ENCODE peak calls at places on chromosomes 7 and 10, in nine cellular contexts. One of them, this sample, is unnamed.

GRCh38 chr7:101465576-101466196 is 103.0 kb downstream of the COL26A1 start:
- DNase-seq in NCI-H510A treated with DMSO at 0.1 percent for 48 hours: no peak
- DNase-seq in activated naive CD4-positive, alpha-beta T cell treated with anti-CD3 and anti-CD28 coated beads, Interleukin-2, amount 10 ng/mL, durations not matched to agents 7 days and 5 days: peak; percentile 57
- DNase-seq in stimulated activated CD4-positive, alpha-beta T cell treated with anti-CD3 and anti-CD28 coated beads, Interleukin-2, amount 100 ng/mL, for 4 hours: no peak
- DNase-seq in activated CD8-positive, alpha-beta memory T cell treated with anti-CD3 and anti-CD28 coated beads, Interleukin-2, amount 50 U/mL, for 4 hours: no peak
- DNase-seq in left ventricle myocardium superior: no peak
- DNase-seq in CD4-positive, alpha-beta T cell: no peak
- DNase-seq in iris pigment epithelial cell: peak; percentile 9
- DNase-seq in activated T-helper 1 cell treated with Interleukin-2 at 50 U/mL for 16 hours: no peak
- DNase-seq in this sample: no peak

GRCh38 chr7:27850531-27850930 is 110.6 kb downstream of the TAX1BP1 start:
- DNase-seq in activated T-helper 1 cell treated with Interleukin-2 at 50 U/mL for 16 hours: no peak
- DNase-seq in left ventricle myocardium superior: no peak
- DNase-seq in CD4-positive, alpha-beta T cell: no peak
- DNase-seq in iris pigment epithelial cell: no peak
- DNase-seq in activated CD8-positive, alpha-beta memory T cell treated with anti-CD3 and anti-CD28 coated beads, Interleukin-2, amount 50 U/mL, for 4 hours: no peak
- DNase-seq in stimulated activated CD4-positive, alpha-beta T cell treated with anti-CD3 and anti-CD28 coated beads, Interleukin-2, amount 100 ng/mL, for 4 hours: no peak
- DNase-seq in NCI-H510A treated with DMSO at 0.1 percent for 48 hours: no peak
- DNase-seq in activated naive CD4-positive, alpha-beta T cell treated with anti-CD3 and anti-CD28 coated beads, Interleukin-2, amount 10 ng/mL, durations not matched to agents 7 days and 5 days: no peak
- DNase-seq in this sample: no peak

GRCh38 chr7:44131173-44132009 is 8.0 kb upstream of the POLD2 start:
- DNase-seq in NCI-H510A treated with DMSO at 0.1 percent for 48 hours: peak; percentile 41
- DNase-seq in stimulated activated CD4-positive, alpha-beta T cell treated with anti-CD3 and anti-CD28 coated beads, Interleukin-2, amount 100 ng/mL, for 4 hours: no peak
- DNase-seq in left ventricle myocardium superior: peak; percentile 48
- DNase-seq in activated T-helper 1 cell treated with Interleukin-2 at 50 U/mL for 16 hours: no peak
- DNase-seq in activated CD8-positive, alpha-beta memory T cell treated with anti-CD3 and anti-CD28 coated beads, Interleukin-2, amount 50 U/mL, for 4 hours: no peak
- DNase-seq in activated naive CD4-positive, alpha-beta T cell treated with anti-CD3 and anti-CD28 coated beads, Interleukin-2, amount 10 ng/mL, durations not matched to agents 7 days and 5 days: no peak
- DNase-seq in iris pigment epithelial cell: peak; percentile 8
- DNase-seq in CD4-positive, alpha-beta T cell: no peak
- DNase-seq in this sample: no peak

GRCh38 chr10:70760271-70760787 is 24.8 kb downstream of the TBATA start:
- DNase-seq in activated naive CD4-positive, alpha-beta T cell treated with anti-CD3 and anti-CD28 coated beads, Interleukin-2, amount 10 ng/mL, durations not matched to agents 7 days and 5 days: no peak
- DNase-seq in stimulated activated CD4-positive, alpha-beta T cell treated with anti-CD3 and anti-CD28 coated beads, Interleukin-2, amount 100 ng/mL, for 4 hours: no peak
- DNase-seq in left ventricle myocardium superior: no peak
- DNase-seq in CD4-positive, alpha-beta T cell: no peak
- DNase-seq in NCI-H510A treated with DMSO at 0.1 percent for 48 hours: no peak
- DNase-seq in activated CD8-positive, alpha-beta memory T cell treated with anti-CD3 and anti-CD28 coated beads, Interleukin-2, amount 50 U/mL, for 4 hours: no peak
- DNase-seq in activated T-helper 1 cell treated with Interleukin-2 at 50 U/mL for 16 hours: no peak
- DNase-seq in iris pigment epithelial cell: no peak
- DNase-seq in this sample: no peak

GRCh38 chr10:96222441-96222840 is 48.9 kb downstream of the BLNK start:
- DNase-seq in CD4-positive, alpha-beta T cell: no peak
- DNase-seq in stimulated activated CD4-positive, alpha-beta T cell treated with anti-CD3 and anti-CD28 coated beads, Interleukin-2, amount 100 ng/mL, for 4 hours: no peak
- DNase-seq in activated T-helper 1 cell treated with Interleukin-2 at 50 U/mL for 16 hours: no peak
- DNase-seq in activated CD8-positive, alpha-beta memory T cell treated with anti-CD3 and anti-CD28 coated beads, Interleukin-2, amount 50 U/mL, for 4 hours: no peak
- DNase-seq in iris pigment epithelial cell: no peak
- DNase-seq in left ventricle myocardium superior: no peak
- DNase-seq in activated naive CD4-positive, alpha-beta T cell treated with anti-CD3 and anti-CD28 coated beads, Interleukin-2, amount 10 ng/mL, durations not matched to agents 7 days and 5 days: no peak
- DNase-seq in NCI-H510A treated with DMSO at 0.1 percent for 48 hours: no peak
- DNase-seq in this sample: no peak

GRCh38 chr10:43265799-43266721 is 805 bp downstream of the RASGEF1A start:
- DNase-seq in activated T-helper 1 cell treated with Interleukin-2 at 50 U/mL for 16 hours: peak; percentile 38
- DNase-seq in stimulated activated CD4-positive, alpha-beta T cell treated with anti-CD3 and anti-CD28 coated beads, Interleukin-2, amount 100 ng/mL, for 4 hours: peak; percentile 23
- DNase-seq in iris pigment epithelial cell: no peak
- DNase-seq in CD4-positive, alpha-beta T cell: peak; percentile 38
- DNase-seq in left ventricle myocardium superior: peak; percentile 53
- DNase-seq in NCI-H510A treated with DMSO at 0.1 percent for 48 hours: no peak
- DNase-seq in activated CD8-positive, alpha-beta memory T cell treated with anti-CD3 and anti-CD28 coated beads, Interleukin-2, amount 50 U/mL, for 4 hours: peak; percentile 43
- DNase-seq in activated naive CD4-positive, alpha-beta T cell treated with anti-CD3 and anti-CD28 coated beads, Interleukin-2, amount 10 ng/mL, durations not matched to agents 7 days and 5 days: peak; percentile 71
- DNase-seq in this sample: peak; percentile 45

GRCh38 chr7:159141660-159142059 is 3.0 kb downstream of the VIPR2 start:
- DNase-seq in CD4-positive, alpha-beta T cell: no peak
- DNase-seq in NCI-H510A treated with DMSO at 0.1 percent for 48 hours: no peak
- DNase-seq in activated CD8-positive, alpha-beta memory T cell treated with anti-CD3 and anti-CD28 coated beads, Interleukin-2, amount 50 U/mL, for 4 hours: no peak
- DNase-seq in activated naive CD4-positive, alpha-beta T cell treated with anti-CD3 and anti-CD28 coated beads, Interleukin-2, amount 10 ng/mL, durations not matched to agents 7 days and 5 days: no peak
- DNase-seq in activated T-helper 1 cell treated with Interleukin-2 at 50 U/mL for 16 hours: no peak
- DNase-seq in iris pigment epithelial cell: no peak
- DNase-seq in stimulated activated CD4-positive, alpha-beta T cell treated with anti-CD3 and anti-CD28 coated beads, Interleukin-2, amount 100 ng/mL, for 4 hours: no peak
- DNase-seq in left ventricle myocardium superior: peak; percentile 57
- DNase-seq in this sample: no peak

GRCh38 chr7:28758186-28758585 is 199.9 kb downstream of the TRIL start:
- DNase-seq in activated CD8-positive, alpha-beta memory T cell treated with anti-CD3 and anti-CD28 coated beads, Interleukin-2, amount 50 U/mL, for 4 hours: no peak
- DNase-seq in stimulated activated CD4-positive, alpha-beta T cell treated with anti-CD3 and anti-CD28 coated beads, Interleukin-2, amount 100 ng/mL, for 4 hours: no peak
- DNase-seq in activated naive CD4-positive, alpha-beta T cell treated with anti-CD3 and anti-CD28 coated beads, Interleukin-2, amount 10 ng/mL, durations not matched to agents 7 days and 5 days: no peak
- DNase-seq in left ventricle myocardium superior: no peak
- DNase-seq in activated T-helper 1 cell treated with Interleukin-2 at 50 U/mL for 16 hours: no peak
- DNase-seq in NCI-H510A treated with DMSO at 0.1 percent for 48 hours: no peak
- DNase-seq in CD4-positive, alpha-beta T cell: no peak
- DNase-seq in iris pigment epithelial cell: no peak
- DNase-seq in this sample: no peak

GRCh38 chr7:141003172-141004080 is 11.3 kb downstream of the MRPS33 start:
- DNase-seq in NCI-H510A treated with DMSO at 0.1 percent for 48 hours: no peak
- DNase-seq in iris pigment epithelial cell: no peak
- DNase-seq in activated naive CD4-positive, alpha-beta T cell treated with anti-CD3 and anti-CD28 coated beads, Interleukin-2, amount 10 ng/mL, durations not matched to agents 7 days and 5 days: no peak
- DNase-seq in stimulated activated CD4-positive, alpha-beta T cell treated with anti-CD3 and anti-CD28 coated beads, Interleukin-2, amount 100 ng/mL, for 4 hours: no peak
- DNase-seq in activated T-helper 1 cell treated with Interleukin-2 at 50 U/mL for 16 hours: no peak
- DNase-seq in activated CD8-positive, alpha-beta memory T cell treated with anti-CD3 and anti-CD28 coated beads, Interleukin-2, amount 50 U/mL, for 4 hours: no peak
- DNase-seq in left ventricle myocardium superior: no peak
- DNase-seq in CD4-positive, alpha-beta T cell: no peak
- DNase-seq in this sample: no peak

GRCh38 chr10:75404335-75405200 is 3.0 kb upstream of the ZNF503 start:
- DNase-seq in activated T-helper 1 cell treated with Interleukin-2 at 50 U/mL for 16 hours: no peak
- DNase-seq in stimulated activated CD4-positive, alpha-beta T cell treated with anti-CD3 and anti-CD28 coated beads, Interleukin-2, amount 100 ng/mL, for 4 hours: no peak
- DNase-seq in left ventricle myocardium superior: peak; percentile 45
- DNase-seq in activated naive CD4-positive, alpha-beta T cell treated with anti-CD3 and anti-CD28 coated beads, Interleukin-2, amount 10 ng/mL, durations not matched to agents 7 days and 5 days: no peak
- DNase-seq in NCI-H510A treated with DMSO at 0.1 percent for 48 hours: peak; percentile 66
- DNase-seq in CD4-positive, alpha-beta T cell: no peak
- DNase-seq in activated CD8-positive, alpha-beta memory T cell treated with anti-CD3 and anti-CD28 coated beads, Interleukin-2, amount 50 U/mL, for 4 hours: no peak
- DNase-seq in iris pigment epithelial cell: no peak
- DNase-seq in this sample: no peak

GRCh38 chr10:48361201-48361600 is 54.7 kb downstream of the MAPK8 start:
- DNase-seq in CD4-positive, alpha-beta T cell: no peak
- DNase-seq in stimulated activated CD4-positive, alpha-beta T cell treated with anti-CD3 and anti-CD28 coated beads, Interleukin-2, amount 100 ng/mL, for 4 hours: no peak
- DNase-seq in activated naive CD4-positive, alpha-beta T cell treated with anti-CD3 and anti-CD28 coated beads, Interleukin-2, amount 10 ng/mL, durations not matched to agents 7 days and 5 days: no peak
- DNase-seq in activated CD8-positive, alpha-beta memory T cell treated with anti-CD3 and anti-CD28 coated beads, Interleukin-2, amount 50 U/mL, for 4 hours: no peak
- DNase-seq in activated T-helper 1 cell treated with Interleukin-2 at 50 U/mL for 16 hours: no peak
- DNase-seq in iris pigment epithelial cell: no peak
- DNase-seq in NCI-H510A treated with DMSO at 0.1 percent for 48 hours: no peak
- DNase-seq in left ventricle myocardium superior: no peak
- DNase-seq in this sample: no peak

GRCh38 chr10:34346516-34347150 is 468.5 kb downstream of the PARD3 start:
- DNase-seq in stimulated activated CD4-positive, alpha-beta T cell treated with anti-CD3 and anti-CD28 coated beads, Interleukin-2, amount 100 ng/mL, for 4 hours: no peak
- DNase-seq in iris pigment epithelial cell: peak; percentile 41
- DNase-seq in activated T-helper 1 cell treated with Interleukin-2 at 50 U/mL for 16 hours: no peak
- DNase-seq in NCI-H510A treated with DMSO at 0.1 percent for 48 hours: no peak
- DNase-seq in activated naive CD4-positive, alpha-beta T cell treated with anti-CD3 and anti-CD28 coated beads, Interleukin-2, amount 10 ng/mL, durations not matched to agents 7 days and 5 days: no peak
- DNase-seq in CD4-positive, alpha-beta T cell: no peak
- DNase-seq in activated CD8-positive, alpha-beta memory T cell treated with anti-CD3 and anti-CD28 coated beads, Interleukin-2, amount 50 U/mL, for 4 hours: no peak
- DNase-seq in left ventricle myocardium superior: no peak
- DNase-seq in this sample: no peak

GRCh38 chr7:110650313-110650712 is 440.6 kb upstream of the LRRN3 start:
- DNase-seq in activated naive CD4-positive, alpha-beta T cell treated with anti-CD3 and anti-CD28 coated beads, Interleukin-2, amount 10 ng/mL, durations not matched to agents 7 days and 5 days: no peak
- DNase-seq in iris pigment epithelial cell: no peak
- DNase-seq in NCI-H510A treated with DMSO at 0.1 percent for 48 hours: no peak
- DNase-seq in activated CD8-positive, alpha-beta memory T cell treated with anti-CD3 and anti-CD28 coated beads, Interleukin-2, amount 50 U/mL, for 4 hours: no peak
- DNase-seq in left ventricle myocardium superior: no peak
- DNase-seq in activated T-helper 1 cell treated with Interleukin-2 at 50 U/mL for 16 hours: no peak
- DNase-seq in stimulated activated CD4-positive, alpha-beta T cell treated with anti-CD3 and anti-CD28 coated beads, Interleukin-2, amount 100 ng/mL, for 4 hours: no peak
- DNase-seq in CD4-positive, alpha-beta T cell: no peak
- DNase-seq in this sample: no peak

GRCh38 chr7:50552139-50552538 is 13.1 kb downstream of the DDC start:
- DNase-seq in activated naive CD4-positive, alpha-beta T cell treated with anti-CD3 and anti-CD28 coated beads, Interleukin-2, amount 10 ng/mL, durations not matched to agents 7 days and 5 days: no peak
- DNase-seq in iris pigment epithelial cell: no peak
- DNase-seq in activated T-helper 1 cell treated with Interleukin-2 at 50 U/mL for 16 hours: no peak
- DNase-seq in left ventricle myocardium superior: no peak
- DNase-seq in NCI-H510A treated with DMSO at 0.1 percent for 48 hours: peak; percentile 99
- DNase-seq in CD4-positive, alpha-beta T cell: no peak
- DNase-seq in stimulated activated CD4-positive, alpha-beta T cell treated with anti-CD3 and anti-CD28 coated beads, Interleukin-2, amount 100 ng/mL, for 4 hours: no peak
- DNase-seq in activated CD8-positive, alpha-beta memory T cell treated with anti-CD3 and anti-CD28 coated beads, Interleukin-2, amount 50 U/mL, for 4 hours: no peak
- DNase-seq in this sample: no peak

GRCh38 chr10:122341141-122341810 is 33.2 kb upstream of the PLEKHA1 start:
- DNase-seq in left ventricle myocardium superior: peak; percentile 45
- DNase-seq in activated naive CD4-positive, alpha-beta T cell treated with anti-CD3 and anti-CD28 coated beads, Interleukin-2, amount 10 ng/mL, durations not matched to agents 7 days and 5 days: no peak
- DNase-seq in CD4-positive, alpha-beta T cell: no peak
- DNase-seq in activated T-helper 1 cell treated with Interleukin-2 at 50 U/mL for 16 hours: no peak
- DNase-seq in iris pigment epithelial cell: no peak
- DNase-seq in activated CD8-positive, alpha-beta memory T cell treated with anti-CD3 and anti-CD28 coated beads, Interleukin-2, amount 50 U/mL, for 4 hours: no peak
- DNase-seq in NCI-H510A treated with DMSO at 0.1 percent for 48 hours: no peak
- DNase-seq in stimulated activated CD4-positive, alpha-beta T cell treated with anti-CD3 and anti-CD28 coated beads, Interleukin-2, amount 100 ng/mL, for 4 hours: no peak
- DNase-seq in this sample: no peak

GRCh38 chr10:37734971-37735370 is 122.4 kb downstream of the ZNF248 start:
- DNase-seq in activated naive CD4-positive, alpha-beta T cell treated with anti-CD3 and anti-CD28 coated beads, Interleukin-2, amount 10 ng/mL, durations not matched to agents 7 days and 5 days: no peak
- DNase-seq in CD4-positive, alpha-beta T cell: no peak
- DNase-seq in NCI-H510A treated with DMSO at 0.1 percent for 48 hours: no peak
- DNase-seq in activated T-helper 1 cell treated with Interleukin-2 at 50 U/mL for 16 hours: no peak
- DNase-seq in left ventricle myocardium superior: no peak
- DNase-seq in stimulated activated CD4-positive, alpha-beta T cell treated with anti-CD3 and anti-CD28 coated beads, Interleukin-2, amount 100 ng/mL, for 4 hours: no peak
- DNase-seq in activated CD8-positive, alpha-beta memory T cell treated with anti-CD3 and anti-CD28 coated beads, Interleukin-2, amount 50 U/mL, for 4 hours: no peak
- DNase-seq in iris pigment epithelial cell: peak; percentile 52
- DNase-seq in this sample: no peak

GRCh38 chr7:103989785-103990775 is 622 bp upstream of the RELN start:
- DNase-seq in NCI-H510A treated with DMSO at 0.1 percent for 48 hours: peak; percentile 4
- DNase-seq in activated T-helper 1 cell treated with Interleukin-2 at 50 U/mL for 16 hours: no peak
- DNase-seq in CD4-positive, alpha-beta T cell: no peak
- DNase-seq in left ventricle myocardium superior: peak; percentile 34
- DNase-seq in stimulated activated CD4-positive, alpha-beta T cell treated with anti-CD3 and anti-CD28 coated beads, Interleukin-2, amount 100 ng/mL, for 4 hours: no peak
- DNase-seq in activated naive CD4-positive, alpha-beta T cell treated with anti-CD3 and anti-CD28 coated beads, Interleukin-2, amount 10 ng/mL, durations not matched to agents 7 days and 5 days: no peak
- DNase-seq in activated CD8-positive, alpha-beta memory T cell treated with anti-CD3 and anti-CD28 coated beads, Interleukin-2, amount 50 U/mL, for 4 hours: no peak
- DNase-seq in iris pigment epithelial cell: peak; percentile 50
- DNase-seq in this sample: peak; percentile 37

GRCh38 chr10:104033401-104033930 is 52.2 kb downstream of the COL17A1 start:
- DNase-seq in left ventricle myocardium superior: no peak
- DNase-seq in activated T-helper 1 cell treated with Interleukin-2 at 50 U/mL for 16 hours: no peak
- DNase-seq in activated CD8-positive, alpha-beta memory T cell treated with anti-CD3 and anti-CD28 coated beads, Interleukin-2, amount 50 U/mL, for 4 hours: no peak
- DNase-seq in NCI-H510A treated with DMSO at 0.1 percent for 48 hours: no peak
- DNase-seq in stimulated activated CD4-positive, alpha-beta T cell treated with anti-CD3 and anti-CD28 coated beads, Interleukin-2, amount 100 ng/mL, for 4 hours: no peak
- DNase-seq in activated naive CD4-positive, alpha-beta T cell treated with anti-CD3 and anti-CD28 coated beads, Interleukin-2, amount 10 ng/mL, durations not matched to agents 7 days and 5 days: no peak
- DNase-seq in CD4-positive, alpha-beta T cell: no peak
- DNase-seq in iris pigment epithelial cell: no peak
- DNase-seq in this sample: no peak

GRCh38 chr10:45235823-45236222 is 79.6 kb downstream of the OR13A1 start:
- DNase-seq in activated CD8-positive, alpha-beta memory T cell treated with anti-CD3 and anti-CD28 coated beads, Interleukin-2, amount 50 U/mL, for 4 hours: no peak
- DNase-seq in stimulated activated CD4-positive, alpha-beta T cell treated with anti-CD3 and anti-CD28 coated beads, Interleukin-2, amount 100 ng/mL, for 4 hours: no peak
- DNase-seq in activated T-helper 1 cell treated with Interleukin-2 at 50 U/mL for 16 hours: no peak
- DNase-seq in iris pigment epithelial cell: peak; percentile 19
- DNase-seq in left ventricle myocardium superior: no peak
- DNase-seq in activated naive CD4-positive, alpha-beta T cell treated with anti-CD3 and anti-CD28 coated beads, Interleukin-2, amount 10 ng/mL, durations not matched to agents 7 days and 5 days: no peak
- DNase-seq in NCI-H510A treated with DMSO at 0.1 percent for 48 hours: no peak
- DNase-seq in CD4-positive, alpha-beta T cell: no peak
- DNase-seq in this sample: no peak

GRCh38 chr7:50474382-50475155 is 24.4 kb upstream of the FIGNL1 start:
- DNase-seq in activated T-helper 1 cell treated with Interleukin-2 at 50 U/mL for 16 hours: no peak
- DNase-seq in CD4-positive, alpha-beta T cell: no peak
- DNase-seq in left ventricle myocardium superior: no peak
- DNase-seq in stimulated activated CD4-positive, alpha-beta T cell treated with anti-CD3 and anti-CD28 coated beads, Interleukin-2, amount 100 ng/mL, for 4 hours: no peak
- DNase-seq in activated CD8-positive, alpha-beta memory T cell treated with anti-CD3 and anti-CD28 coated beads, Interleukin-2, amount 50 U/mL, for 4 hours: no peak
- DNase-seq in iris pigment epithelial cell: no peak
- DNase-seq in activated naive CD4-positive, alpha-beta T cell treated with anti-CD3 and anti-CD28 coated beads, Interleukin-2, amount 10 ng/mL, durations not matched to agents 7 days and 5 days: no peak
- DNase-seq in NCI-H510A treated with DMSO at 0.1 percent for 48 hours: no peak
- DNase-seq in this sample: no peak

GRCh38 chr7:143435266-143435665 is 8.0 kb upstream of the TAS2R60 start:
- DNase-seq in activated T-helper 1 cell treated with Interleukin-2 at 50 U/mL for 16 hours: no peak
- DNase-seq in activated CD8-positive, alpha-beta memory T cell treated with anti-CD3 and anti-CD28 coated beads, Interleukin-2, amount 50 U/mL, for 4 hours: no peak
- DNase-seq in iris pigment epithelial cell: no peak
- DNase-seq in activated naive CD4-positive, alpha-beta T cell treated with anti-CD3 and anti-CD28 coated beads, Interleukin-2, amount 10 ng/mL, durations not matched to agents 7 days and 5 days: no peak
- DNase-seq in stimulated activated CD4-positive, alpha-beta T cell treated with anti-CD3 and anti-CD28 coated beads, Interleukin-2, amount 100 ng/mL, for 4 hours: no peak
- DNase-seq in CD4-positive, alpha-beta T cell: no peak
- DNase-seq in left ventricle myocardium superior: no peak
- DNase-seq in NCI-H510A treated with DMSO at 0.1 percent for 48 hours: no peak
- DNase-seq in this sample: no peak

GRCh38 chr10:27390681-27391080 is 113.4 kb upstream of the RAB18 start:
- DNase-seq in activated naive CD4-positive, alpha-beta T cell treated with anti-CD3 and anti-CD28 coated beads, Interleukin-2, amount 10 ng/mL, durations not matched to agents 7 days and 5 days: no peak
- DNase-seq in NCI-H510A treated with DMSO at 0.1 percent for 48 hours: no peak
- DNase-seq in activated CD8-positive, alpha-beta memory T cell treated with anti-CD3 and anti-CD28 coated beads, Interleukin-2, amount 50 U/mL, for 4 hours: no peak
- DNase-seq in left ventricle myocardium superior: no peak
- DNase-seq in iris pigment epithelial cell: peak; percentile 10
- DNase-seq in CD4-positive, alpha-beta T cell: no peak
- DNase-seq in stimulated activated CD4-positive, alpha-beta T cell treated with anti-CD3 and anti-CD28 coated beads, Interleukin-2, amount 100 ng/mL, for 4 hours: no peak
- DNase-seq in activated T-helper 1 cell treated with Interleukin-2 at 50 U/mL for 16 hours: no peak
- DNase-seq in this sample: no peak

GRCh38 chr7:79709574-79710409 is 256.3 kb upstream of the MAGI2 start:
- DNase-seq in stimulated activated CD4-positive, alpha-beta T cell treated with anti-CD3 and anti-CD28 coated beads, Interleukin-2, amount 100 ng/mL, for 4 hours: no peak
- DNase-seq in CD4-positive, alpha-beta T cell: no peak
- DNase-seq in activated naive CD4-positive, alpha-beta T cell treated with anti-CD3 and anti-CD28 coated beads, Interleukin-2, amount 10 ng/mL, durations not matched to agents 7 days and 5 days: no peak
- DNase-seq in left ventricle myocardium superior: no peak
- DNase-seq in iris pigment epithelial cell: peak; percentile 61
- DNase-seq in activated CD8-positive, alpha-beta memory T cell treated with anti-CD3 and anti-CD28 coated beads, Interleukin-2, amount 50 U/mL, for 4 hours: no peak
- DNase-seq in NCI-H510A treated with DMSO at 0.1 percent for 48 hours: no peak
- DNase-seq in activated T-helper 1 cell treated with Interleukin-2 at 50 U/mL for 16 hours: no peak
- DNase-seq in this sample: no peak

GRCh38 chr7:102985176-102985783 is 72.5 kb downstream of the LRRC17 start:
- DNase-seq in activated naive CD4-positive, alpha-beta T cell treated with anti-CD3 and anti-CD28 coated beads, Interleukin-2, amount 10 ng/mL, durations not matched to agents 7 days and 5 days: no peak
- DNase-seq in left ventricle myocardium superior: no peak
- DNase-seq in NCI-H510A treated with DMSO at 0.1 percent for 48 hours: no peak
- DNase-seq in iris pigment epithelial cell: peak; percentile 36
- DNase-seq in stimulated activated CD4-positive, alpha-beta T cell treated with anti-CD3 and anti-CD28 coated beads, Interleukin-2, amount 100 ng/mL, for 4 hours: no peak
- DNase-seq in activated T-helper 1 cell treated with Interleukin-2 at 50 U/mL for 16 hours: no peak
- DNase-seq in CD4-positive, alpha-beta T cell: no peak
- DNase-seq in activated CD8-positive, alpha-beta memory T cell treated with anti-CD3 and anti-CD28 coated beads, Interleukin-2, amount 50 U/mL, for 4 hours: no peak
- DNase-seq in this sample: no peak

This sample was measured in GM13977.